ENCODE peak calls at places on chromosomes 2 and 18, in six cellular contexts. Q is K562, J is H1, P is GM12878, H is HCT116, S is HepG2. R is an unnamed sample.

GRCh38 chr2:165203689-165204559 is at the start of gene SCN3A:
- DNase-seq in Q (peak; percentile 8), J (no peak), P (no peak), H (peak; percentile 24), S (peak; percentile 54), R (peak; percentile 61)

GRCh38 chr2:10721344-10722251 is at the start of gene ATP6V1C2:
- DNase-seq in Q (peak; percentile 17), J (peak; percentile 78), P (no peak), H (no peak), S (no peak), R (peak; percentile 16)

GRCh38 chr2:134217316-134217715 is 36.6 kb upstream of the MGAT5 start:
- DNase-seq in Q (no peak), J (no peak), P (no peak), H (no peak), S (no peak), R (no peak)

GRCh38 chr18:9965711-9966624 is 52.2 kb downstream of the VAPA start:
- DNase-seq in Q (no peak), J (no peak), P (no peak), H (no peak), S (no peak), R (no peak)

GRCh38 chr2:9594361-9595063 is 36.3 kb downstream of the YWHAQ start:
- DNase-seq in Q (peak; percentile 38), J (no peak), P (no peak), H (peak; percentile 59), S (peak; percentile 16), R (no peak)

GRCh38 chr2:149005471-149006077 is 32.9 kb upstream of the LYPD6B start:
- DNase-seq in Q (no peak), J (no peak), P (no peak), H (no peak), S (no peak), R (no peak)

GRCh38 chr2:55598056-55598795 is 19.2 kb downstream of the PPP4R3B start:
- DNase-seq in Q (no peak), J (no peak), P (no peak), H (no peak), S (no peak), R (no peak)

GRCh38 chr2:46632349-46632748 is 153.0 kb downstream of the TMEM247 start:
- DNase-seq in Q (peak; percentile 14), J (no peak), P (no peak), H (peak; percentile 43), S (peak; percentile 50), R (peak; percentile 9)

GRCh38 chr18:26406294-26406693 is 142.1 kb downstream of the KCTD1 start:
- DNase-seq in Q (no peak), J (no peak), P (no peak), H (no peak), S (no peak), R (no peak)

GRCh38 chr2:44793322-44793870 is 148.1 kb upstream of the SIX3 start:
- DNase-seq in Q (no peak), J (peak; percentile 59), P (no peak), H (no peak), S (no peak), R (no peak)

GRCh38 chr18:79928563-79928960 is 22.9 kb downstream of the SLC66A2 start:
- DNase-seq in Q (no peak), J (peak; percentile 23), P (no peak), H (no peak), S (no peak), R (no peak)

GRCh38 chr2:8851811-8852560 is 14.6 kb upstream of the KIDINS220 start:
- DNase-seq in Q (peak; percentile 80), J (no peak), P (no peak), H (no peak), S (no peak), R (no peak)

GRCh38 chr18:55340998-55341397 is 247.0 kb downstream of the TCF4 start:
- DNase-seq in Q (no peak), J (no peak), P (no peak), H (no peak), S (no peak), R (no peak)

GRCh38 chr18:6747646-6748045 is 18.1 kb downstream of the ARHGAP28 start:
- DNase-seq in Q (no peak), J (no peak), P (no peak), H (no peak), S (no peak), R (no peak)

GRCh38 chr18:48622911-48623431 is 84.1 kb downstream of the CTIF start:
- DNase-seq in Q (no peak), J (no peak), P (no peak), H (no peak), S (no peak), R (no peak)

GRCh38 chr2:210323003-210323402 is 8.0 kb upstream of the MYL1 start:
- DNase-seq in Q (no peak), J (no peak), P (no peak), H (no peak), S (no peak), R (no peak)

GRCh38 chr2:147636238-147636887 is 208.5 kb upstream of the ACVR2A start:
- DNase-seq in Q (no peak), J (no peak), P (no peak), H (no peak), S (no peak), R (no peak)

GRCh38 chr2:98818164-98818563 is 87.2 kb upstream of the MGAT4A start:
- DNase-seq in Q (no peak), J (no peak), P (no peak), H (no peak), S (no peak), R (no peak)

DNA sequence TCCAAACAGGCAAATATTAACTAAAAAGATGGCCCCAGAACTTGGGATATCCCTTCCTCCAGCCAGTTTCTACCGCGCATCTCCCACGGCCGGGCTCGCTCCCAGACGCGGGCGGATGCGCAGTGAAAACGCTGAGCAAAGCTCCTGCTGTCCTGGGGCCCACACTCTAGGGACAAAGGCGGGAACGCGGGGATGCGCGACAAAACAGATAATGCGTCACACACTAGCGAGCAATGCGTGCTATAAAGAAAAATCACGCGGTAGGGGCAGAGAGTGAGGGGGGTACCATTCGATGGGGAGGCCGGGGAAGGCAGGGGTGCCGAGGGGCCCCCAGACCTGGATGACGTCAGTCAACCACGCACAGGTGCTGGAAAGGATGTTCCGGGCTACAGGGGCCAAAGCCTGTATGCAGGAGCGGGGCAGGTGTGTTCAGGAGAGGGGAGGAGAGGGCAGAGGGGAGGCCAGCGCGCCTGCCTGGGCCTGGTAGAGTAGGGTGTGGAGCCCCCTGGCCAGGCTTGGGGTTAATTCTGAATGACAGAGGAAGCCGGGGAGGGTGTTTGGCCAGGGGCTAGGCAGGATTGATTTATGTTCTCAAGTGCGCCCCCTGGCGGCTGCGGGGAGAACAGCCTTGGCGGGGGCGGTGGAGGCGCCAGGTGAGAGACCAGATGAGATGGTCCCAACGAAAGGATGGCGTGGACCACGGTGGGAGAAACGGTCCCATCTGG is 14.9 kb upstream of the ITM2C start:
- DNase-seq in Q (peak; percentile 69), J (peak; percentile 99), P (no peak), H (peak; percentile 35), S (peak; percentile 40), R (no peak)
- TF ChIP-seq ZNF274 in Q (no peak), J (no peak), P (no peak), H (no peak), S (no peak), R (no peak)

DNA sequence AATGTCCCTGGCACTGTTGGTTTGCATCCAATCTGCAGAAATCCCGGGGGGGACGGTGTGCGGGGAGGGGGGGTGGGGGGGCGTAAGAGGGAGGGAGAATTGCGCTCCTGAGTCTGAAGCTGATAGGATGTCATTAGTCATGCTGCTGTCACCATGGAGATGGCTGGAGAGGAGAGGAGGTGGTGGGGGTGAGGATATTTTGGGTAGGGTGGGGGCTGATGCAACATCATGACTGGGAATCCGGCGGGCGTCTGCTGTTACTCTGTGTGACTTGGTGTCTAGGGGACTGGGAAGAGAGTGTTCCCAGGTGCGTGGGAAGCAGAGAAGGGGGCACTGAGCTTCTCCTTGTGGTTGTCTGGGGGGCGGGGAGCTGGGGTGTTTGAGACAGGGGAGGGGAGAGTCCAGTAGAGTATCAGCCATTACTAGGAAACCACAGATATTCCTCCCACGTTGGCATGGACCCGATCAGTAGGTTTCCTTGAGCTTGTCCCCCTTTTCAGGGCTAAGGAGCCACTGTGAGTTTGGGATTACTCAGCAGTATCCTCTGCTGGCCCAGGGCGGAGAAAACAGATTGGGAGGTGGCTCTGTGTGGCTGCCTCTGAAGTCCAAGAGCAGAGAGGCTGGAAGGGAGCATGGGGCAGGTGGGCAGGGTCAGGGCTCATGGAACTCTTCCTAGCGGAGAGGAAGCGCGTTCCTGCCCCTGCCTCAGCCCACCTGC is 18.9 kb downstream of the TET3 start:
- DNase-seq in Q (peak; percentile 83), J (no peak), P (no peak), H (no peak), S (no peak), R (no peak)
- TF ChIP-seq ZNF274 in Q (no peak), J (no peak), P (no peak), H (no peak), S (no peak), R (no peak)

GRCh38 chr2:235360446-235360845 is 133.4 kb upstream of the AGAP1 start:
- DNase-seq in Q (no peak), J (no peak), P (no peak), H (no peak), S (no peak), R (no peak)
- TF ChIP-seq ZNF274 in Q (no peak), J (no peak), P (no peak), H (no peak), S (no peak), R (no peak)

DNA sequence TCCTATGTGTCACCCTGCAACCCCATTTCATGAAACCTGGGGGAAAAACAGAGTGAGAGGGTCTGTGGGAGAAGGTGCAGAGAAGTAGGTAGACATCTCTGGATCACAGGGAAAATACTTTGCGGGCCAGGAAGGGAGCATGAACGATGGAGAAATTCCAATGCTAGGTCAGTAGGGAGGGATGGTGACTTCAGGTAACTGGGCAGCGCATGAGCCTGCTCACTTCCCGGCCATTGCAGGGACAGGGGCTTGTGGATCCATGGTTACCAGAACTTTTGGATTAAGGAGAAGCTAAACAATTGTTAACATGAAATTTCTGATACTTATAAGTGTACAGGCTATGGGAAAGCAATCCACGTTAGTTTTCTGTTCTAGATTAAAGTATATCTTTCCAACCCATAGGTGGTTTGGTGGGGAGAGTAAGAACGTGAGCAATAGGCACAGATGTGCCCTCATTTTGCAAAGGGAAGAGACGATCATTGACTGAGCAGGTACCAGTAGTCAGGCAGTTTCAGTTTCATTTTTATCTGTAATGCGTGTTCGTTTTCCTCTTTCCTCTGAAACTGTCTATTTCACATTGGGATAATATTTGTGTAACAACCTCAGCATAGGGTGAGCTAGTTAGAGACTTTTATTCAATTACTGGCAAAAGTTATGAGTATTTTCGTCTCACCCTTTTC is 65.0 kb downstream of the NYAP2 start:
- DNase-seq in Q (no peak), J (no peak), P (no peak), H (no peak), S (no peak), R (no peak)
- TF ChIP-seq ZNF274 in Q (no peak), J (no peak), P (no peak), H (no peak), S (no peak), R (no peak)

GRCh38 chr18:57621252-57621607 is 406 bp downstream of the NARS1 start:
- DNase-seq in Q (peak; percentile 27), J (no peak), P (no peak), H (no peak), S (no peak), R (no peak)
- TF ChIP-seq ZNF274 in Q (no peak), J (no peak), P (no peak), H (no peak), S (no peak), R (no peak)

GRCh38 chr2:29062371-29062770 is 12.0 kb downstream of the PCARE start:
- DNase-seq in Q (no peak), J (no peak), P (no peak), H (no peak), S (no peak), R (no peak)
- TF ChIP-seq ZNF274 in Q (no peak), J (no peak), P (no peak), H (no peak), S (no peak), R (no peak)

GRCh38 chr2:42874838-42875801 is 82.7 kb upstream of the HAAO start:
- DNase-seq in Q (no peak), J (no peak), P (no peak), H (no peak), S (no peak), R (no peak)
- TF ChIP-seq ZNF274 in Q (no peak), J (no peak), P (no peak), H (no peak), S (no peak), R (no peak)